ENCODE peak calls at places on chromosomes 11 and 22, in six cellular contexts. One of them, this sample, is unnamed.

GRCh38 chr11:46387919-46388618 is 3.5 kb downstream of the CHRM4 start:
- DNase-seq in Daoy: no peak
- DNase-seq in sciatic nerve: no peak
- DNase-seq in activated naive CD4-positive, alpha-beta T cell: no peak
- DNase-seq in immature natural killer cell: no peak
- DNase-seq in T-helper 2 cell: peak; percentile 30
- DNase-seq in this sample: no peak

GRCh38 chr11:66346476-66347424 is 679 bp downstream of the B4GAT1 start:
- DNase-seq in Daoy: no peak
- DNase-seq in sciatic nerve: no peak
- DNase-seq in activated naive CD4-positive, alpha-beta T cell: no peak
- DNase-seq in immature natural killer cell: no peak
- DNase-seq in T-helper 2 cell: no peak
- DNase-seq in this sample: no peak

GRCh38 chr11:75063732-75064314 is 32.9 kb downstream of the OR2AT4 start:
- DNase-seq in Daoy: peak; percentile 34
- DNase-seq in sciatic nerve: no peak
- DNase-seq in activated naive CD4-positive, alpha-beta T cell: no peak
- DNase-seq in immature natural killer cell: no peak
- DNase-seq in T-helper 2 cell: no peak
- DNase-seq in this sample: no peak

GRCh38 chr11:68146010-68146540 is 24.9 kb upstream of the CHKA start:
- DNase-seq in Daoy: peak; percentile 17
- DNase-seq in sciatic nerve: peak; percentile 80
- DNase-seq in activated naive CD4-positive, alpha-beta T cell: no peak
- DNase-seq in immature natural killer cell: no peak
- DNase-seq in T-helper 2 cell: no peak
- DNase-seq in this sample: no peak

GRCh38 chr11:76609736-76610370 is 60.7 kb downstream of the LRRC32 start:
- DNase-seq in Daoy: no peak
- DNase-seq in sciatic nerve: no peak
- DNase-seq in activated naive CD4-positive, alpha-beta T cell: no peak
- DNase-seq in immature natural killer cell: no peak
- DNase-seq in T-helper 2 cell: no peak
- DNase-seq in this sample: no peak

GRCh38 chr11:32312865-32313403 is 122.4 kb downstream of the WT1 start:
- DNase-seq in Daoy: peak; percentile 80
- DNase-seq in sciatic nerve: no peak
- DNase-seq in activated naive CD4-positive, alpha-beta T cell: no peak
- DNase-seq in immature natural killer cell: no peak
- DNase-seq in T-helper 2 cell: peak; percentile 57
- DNase-seq in this sample: no peak

GRCh38 chr11:33659370-33660139 is 41.1 kb downstream of the C11orf91 start:
- DNase-seq in Daoy: no peak
- DNase-seq in sciatic nerve: no peak
- DNase-seq in activated naive CD4-positive, alpha-beta T cell: no peak
- DNase-seq in immature natural killer cell: no peak
- DNase-seq in T-helper 2 cell: no peak
- DNase-seq in this sample: no peak

GRCh38 chr22:25021409-25021808 is 68.9 kb downstream of the KIAA1671 start:
- DNase-seq in Daoy: no peak
- DNase-seq in sciatic nerve: no peak
- DNase-seq in activated naive CD4-positive, alpha-beta T cell: no peak
- DNase-seq in immature natural killer cell: no peak
- DNase-seq in T-helper 2 cell: no peak
- DNase-seq in this sample: no peak

GRCh38 chr11:120248551-120249278 is 8.8 kb downstream of the POU2F3 start:
- DNase-seq in Daoy: peak; percentile 57
- DNase-seq in sciatic nerve: no peak
- DNase-seq in activated naive CD4-positive, alpha-beta T cell: no peak
- DNase-seq in immature natural killer cell: no peak
- DNase-seq in T-helper 2 cell: peak; percentile 81
- DNase-seq in this sample: no peak

GRCh38 chr11:36352919-36353318 is 56.8 kb downstream of the PRR5L start:
- DNase-seq in Daoy: no peak
- DNase-seq in sciatic nerve: no peak
- DNase-seq in activated naive CD4-positive, alpha-beta T cell: no peak
- DNase-seq in immature natural killer cell: peak; percentile 86
- DNase-seq in T-helper 2 cell: peak; percentile 91
- DNase-seq in this sample: peak; percentile 17

GRCh38 chr22:20804650-20805049 is 30.7 kb downstream of the SERPIND1 start:
- DNase-seq in Daoy: no peak
- DNase-seq in sciatic nerve: no peak
- DNase-seq in activated naive CD4-positive, alpha-beta T cell: no peak
- DNase-seq in immature natural killer cell: no peak
- DNase-seq in T-helper 2 cell: no peak
- DNase-seq in this sample: no peak

GRCh38 chr11:79028214-79028613 is 412.6 kb downstream of the TENM4 start:
- DNase-seq in Daoy: no peak
- DNase-seq in sciatic nerve: no peak
- DNase-seq in activated naive CD4-positive, alpha-beta T cell: no peak
- DNase-seq in immature natural killer cell: no peak
- DNase-seq in T-helper 2 cell: no peak
- DNase-seq in this sample: no peak

GRCh38 chr11:78168539-78169477 is 19.6 kb downstream of the KCTD21 start:
- DNase-seq in Daoy: peak; percentile 32
- DNase-seq in sciatic nerve: peak; percentile 92
- DNase-seq in activated naive CD4-positive, alpha-beta T cell: no peak
- DNase-seq in immature natural killer cell: no peak
- DNase-seq in T-helper 2 cell: no peak
- DNase-seq in this sample: no peak

GRCh38 chr11:108494182-108494581 is 4.0 kb downstream of the POGLUT3 start:
- DNase-seq in Daoy: no peak
- DNase-seq in sciatic nerve: no peak
- DNase-seq in activated naive CD4-positive, alpha-beta T cell: no peak
- DNase-seq in immature natural killer cell: no peak
- DNase-seq in T-helper 2 cell: no peak
- DNase-seq in this sample: no peak

GRCh38 chr11:131748146-131749050 is 378.0 kb downstream of the NTM start:
- DNase-seq in Daoy: peak; percentile 72
- DNase-seq in sciatic nerve: peak; percentile 81
- DNase-seq in activated naive CD4-positive, alpha-beta T cell: no peak
- DNase-seq in immature natural killer cell: no peak
- DNase-seq in T-helper 2 cell: peak; percentile 33
- DNase-seq in this sample: no peak

GRCh38 chr11:117166491-117166890 is 12.1 kb upstream of the SIDT2 start:
- DNase-seq in Daoy: no peak
- DNase-seq in sciatic nerve: no peak
- DNase-seq in activated naive CD4-positive, alpha-beta T cell: no peak
- DNase-seq in immature natural killer cell: no peak
- DNase-seq in T-helper 2 cell: no peak
- DNase-seq in this sample: no peak

GRCh38 chr11:28835790-28836189 is 727.6 kb downstream of the METTL15 start:
- DNase-seq in Daoy: peak; percentile 76
- DNase-seq in sciatic nerve: no peak
- DNase-seq in activated naive CD4-positive, alpha-beta T cell: no peak
- DNase-seq in immature natural killer cell: no peak
- DNase-seq in T-helper 2 cell: no peak
- DNase-seq in this sample: no peak

GRCh38 chr11:28585007-28585406 is 476.8 kb downstream of the METTL15 start:
- DNase-seq in Daoy: no peak
- DNase-seq in sciatic nerve: no peak
- DNase-seq in activated naive CD4-positive, alpha-beta T cell: no peak
- DNase-seq in immature natural killer cell: no peak
- DNase-seq in T-helper 2 cell: no peak
- DNase-seq in this sample: no peak

GRCh38 chr11:8871283-8871775 is 39.7 kb upstream of the AKIP1 start:
- DNase-seq in Daoy: peak; percentile 88
- DNase-seq in sciatic nerve: peak; percentile 76
- DNase-seq in activated naive CD4-positive, alpha-beta T cell: no peak
- DNase-seq in immature natural killer cell: no peak
- DNase-seq in T-helper 2 cell: no peak
- DNase-seq in this sample: no peak

GRCh38 chr11:1207451-1208360 is 15.2 kb upstream of the MUC5B start:
- DNase-seq in Daoy: no peak
- DNase-seq in sciatic nerve: peak; percentile 53
- DNase-seq in activated naive CD4-positive, alpha-beta T cell: no peak
- DNase-seq in immature natural killer cell: no peak
- DNase-seq in T-helper 2 cell: no peak
- DNase-seq in this sample: no peak

GRCh38 chr22:46563381-46564083 is 26.1 kb upstream of the CELSR1 start:
- DNase-seq in Daoy: peak; percentile 64
- DNase-seq in sciatic nerve: peak; percentile 87
- DNase-seq in activated naive CD4-positive, alpha-beta T cell: peak; percentile 64
- DNase-seq in immature natural killer cell: peak; percentile 72
- DNase-seq in T-helper 2 cell: peak; percentile 74
- DNase-seq in this sample: peak; percentile 65

GRCh38 chr11:19978668-19979518 is 181.4 kb downstream of the DBX1 start:
- DNase-seq in Daoy: peak; percentile 46
- DNase-seq in sciatic nerve: no peak
- DNase-seq in activated naive CD4-positive, alpha-beta T cell: no peak
- DNase-seq in immature natural killer cell: no peak
- DNase-seq in T-helper 2 cell: peak; percentile 12
- DNase-seq in this sample: no peak

GRCh38 chr11:13721760-13722159 is 53.3 kb downstream of the FAR1 start:
- DNase-seq in Daoy: no peak
- DNase-seq in sciatic nerve: no peak
- DNase-seq in activated naive CD4-positive, alpha-beta T cell: no peak
- DNase-seq in immature natural killer cell: no peak
- DNase-seq in T-helper 2 cell: no peak
- DNase-seq in this sample: no peak

GRCh38 chr11:13008625-13009475 is at the start of gene RASSF10:
- DNase-seq in Daoy: peak; percentile 92
- DNase-seq in sciatic nerve: no peak
- DNase-seq in activated naive CD4-positive, alpha-beta T cell: no peak
- DNase-seq in immature natural killer cell: no peak
- DNase-seq in T-helper 2 cell: peak; percentile 20
- DNase-seq in this sample: no peak